ENCODE peak calls at places on chromosomes 5 and 9, in four cellular contexts. One of them, this sample, is unnamed.

GRCh38 chr5:2261002-2261703 is 378.4 kb upstream of the IRX4 start:
- DNase-seq in K562: no peak
- DNase-seq in WTC11: no peak
- DNase-seq in HepG2: no peak
- DNase-seq in this sample: no peak

GRCh38 chr5:168254013-168254693 is 37.3 kb upstream of the WWC1 start:
- DNase-seq in K562: no peak
- DNase-seq in WTC11: no peak
- DNase-seq in HepG2: no peak
- DNase-seq in this sample: no peak

GRCh38 chr9:75488082-75488713 is 399.9 kb downstream of the OSTF1 start:
- DNase-seq in K562: no peak
- DNase-seq in WTC11: no peak
- DNase-seq in HepG2: no peak
- DNase-seq in this sample: no peak

GRCh38 chr5:156121834-156122386 is 205.1 kb upstream of the SGCD start:
- DNase-seq in K562: no peak
- DNase-seq in WTC11: no peak
- DNase-seq in HepG2: no peak
- DNase-seq in this sample: no peak

GRCh38 chr5:78718185-78718584 is 69.6 kb upstream of the LHFPL2 start:
- DNase-seq in K562: no peak
- DNase-seq in WTC11: no peak
- DNase-seq in HepG2: no peak
- DNase-seq in this sample: no peak

GRCh38 chr5:68431181-68431580 is 215.6 kb downstream of the PIK3R1 start:
- DNase-seq in K562: no peak
- DNase-seq in WTC11: no peak
- DNase-seq in HepG2: no peak
- DNase-seq in this sample: no peak

GRCh38 chr9:79447760-79448159 is 124.0 kb upstream of the TLE4 start:
- DNase-seq in K562: no peak
- DNase-seq in WTC11: no peak
- DNase-seq in HepG2: no peak
- DNase-seq in this sample: peak

GRCh38 chr9:110626109-110626829 is 42.3 kb upstream of the MUSK start:
- DNase-seq in K562: no peak
- DNase-seq in WTC11: no peak
- DNase-seq in HepG2: no peak
- DNase-seq in this sample: no peak

GRCh38 chr5:1509346-1510085 is 14.2 kb downstream of the LPCAT1 start:
- DNase-seq in K562: no peak
- DNase-seq in WTC11: peak
- DNase-seq in HepG2: no peak
- DNase-seq in this sample: no peak

GRCh38 chr5:141743652-141744333 is 61.8 kb upstream of the ARAP3 start:
- DNase-seq in K562: no peak
- DNase-seq in WTC11: no peak
- DNase-seq in HepG2: no peak
- DNase-seq in this sample: no peak

GRCh38 chr9:93579711-93580516 is 3.5 kb downstream of the PHF2 start:
- DNase-seq in K562: no peak
- DNase-seq in WTC11: no peak
- DNase-seq in HepG2: no peak
- DNase-seq in this sample: no peak

GRCh38 chr9:92191801-92192200 is 76.6 kb upstream of the SPTLC1 start:
- DNase-seq in K562: no peak
- DNase-seq in WTC11: no peak
- DNase-seq in HepG2: no peak
- DNase-seq in this sample: no peak

GRCh38 chr5:10485142-10485795 is 43.6 kb downstream of the ROPN1L start:
- DNase-seq in K562: peak
- DNase-seq in WTC11: no peak
- DNase-seq in HepG2: no peak
- DNase-seq in this sample: peak

GRCh38 chr9:102461441-102461840 is 533.7 kb upstream of the CYLC2 start:
- DNase-seq in K562: no peak
- DNase-seq in WTC11: no peak
- DNase-seq in HepG2: no peak
- DNase-seq in this sample: no peak

GRCh38 chr5:126610616-126611015 is 9.9 kb downstream of the PHAX start:
- DNase-seq in K562: no peak
- DNase-seq in WTC11: no peak
- DNase-seq in HepG2: no peak
- DNase-seq in this sample: no peak

GRCh38 chr5:80569086-80569960 is 757 bp downstream of the ANKRD34B start:
- DNase-seq in K562: no peak
- DNase-seq in WTC11: peak
- DNase-seq in HepG2: no peak
- DNase-seq in this sample: no peak

GRCh38 chr5:128228506-128228905 is 144.9 kb downstream of the SLC12A2 start:
- DNase-seq in K562: no peak
- DNase-seq in WTC11: no peak
- DNase-seq in HepG2: no peak
- DNase-seq in this sample: no peak

GRCh38 chr9:38392235-38393127 is at the start of gene ALDH1B1:
- DNase-seq in K562: peak
- DNase-seq in WTC11: peak
- DNase-seq in HepG2: peak
- DNase-seq in this sample: peak

GRCh38 chr5:79795764-79796398 is 106.2 kb downstream of the CMYA5 start:
- DNase-seq in K562: peak
- DNase-seq in WTC11: no peak
- DNase-seq in HepG2: no peak
- DNase-seq in this sample: no peak

GRCh38 chr5:39755986-39756385 is 331.2 kb upstream of the DAB2 start:
- DNase-seq in K562: peak
- DNase-seq in WTC11: no peak
- DNase-seq in HepG2: no peak
- DNase-seq in this sample: no peak

GRCh38 chr5:148720257-148720656 is 65.9 kb upstream of the HTR4 start:
- DNase-seq in K562: no peak
- DNase-seq in WTC11: no peak
- DNase-seq in HepG2: no peak
- DNase-seq in this sample: no peak

GRCh38 chr5:56951946-56952691 is at the start of gene MIER3:
- DNase-seq in K562: peak
- DNase-seq in WTC11: peak
- DNase-seq in HepG2: peak
- DNase-seq in this sample: peak

GRCh38 chr9:136492978-136493522 is 10.2 kb upstream of the SEC16A start:
- DNase-seq in K562: no peak
- DNase-seq in WTC11: no peak
- DNase-seq in HepG2: no peak
- DNase-seq in this sample: no peak

GRCh38 chr9:116959775-116960174 is 272.7 kb downstream of the TRIM32 start:
- DNase-seq in K562: no peak
- DNase-seq in WTC11: peak
- DNase-seq in HepG2: no peak
- DNase-seq in this sample: peak

GRCh38 chr5:116135344-116135743 is 50.5 kb downstream of the COMMD10 start:
- DNase-seq in K562: no peak
- DNase-seq in WTC11: no peak
- DNase-seq in HepG2: no peak
- DNase-seq in this sample: no peak

GRCh38 chr5:10331341-10331796 is 22.1 kb upstream of the MARCHF6 start:
- DNase-seq in K562: no peak
- DNase-seq in WTC11: no peak
- DNase-seq in HepG2: peak
- DNase-seq in this sample: no peak

GRCh38 chr5:43704243-43704642 is 101.3 kb downstream of the NNT start:
- DNase-seq in K562: no peak
- DNase-seq in WTC11: no peak
- DNase-seq in HepG2: no peak
- DNase-seq in this sample: no peak

GRCh38 chr5:98768160-98769005 is 5.1 kb upstream of the RGMB start:
- DNase-seq in K562: peak
- DNase-seq in WTC11: peak
- DNase-seq in HepG2: peak
- DNase-seq in this sample: peak

GRCh38 chr5:60872892-60873291 is 28.8 kb upstream of the ELOVL7 start:
- DNase-seq in K562: no peak
- DNase-seq in WTC11: no peak
- DNase-seq in HepG2: no peak
- DNase-seq in this sample: no peak

GRCh38 chr5:81068635-81069034 is 108.5 kb downstream of the RASGRF2 start:
- DNase-seq in K562: no peak
- DNase-seq in WTC11: no peak
- DNase-seq in HepG2: no peak
- DNase-seq in this sample: no peak

GRCh38 chr5:80960531-80961375 is 590 bp downstream of the RASGRF2 start:
- DNase-seq in K562: no peak
- DNase-seq in WTC11: peak
- DNase-seq in HepG2: peak
- DNase-seq in this sample: peak

GRCh38 chr5:57779383-57780223 is 297.0 kb upstream of the ACTBL2 start:
- DNase-seq in K562: peak
- DNase-seq in WTC11: peak
- DNase-seq in HepG2: peak
- DNase-seq in this sample: peak

GRCh38 chr5:145449794-145450193 is 385.3 kb downstream of the PRELID2 start:
- DNase-seq in K562: no peak
- DNase-seq in WTC11: no peak
- DNase-seq in HepG2: no peak
- DNase-seq in this sample: no peak

GRCh38 chr9:92064711-92065110 is 50.5 kb downstream of the SPTLC1 start:
- DNase-seq in K562: no peak
- DNase-seq in WTC11: no peak
- DNase-seq in HepG2: no peak
- DNase-seq in this sample: no peak

GRCh38 chr5:96597441-96598020 is 64.6 kb upstream of the CAST start:
- DNase-seq in K562: no peak
- DNase-seq in WTC11: no peak
- DNase-seq in HepG2: no peak
- DNase-seq in this sample: no peak

GRCh38 chr5:67770431-67771025 is 445.0 kb upstream of the PIK3R1 start:
- DNase-seq in K562: peak
- DNase-seq in WTC11: no peak
- DNase-seq in HepG2: peak
- DNase-seq in this sample: no peak

GRCh38 chr5:56717253-56717987 is 97.9 kb upstream of the MAP3K1 start:
- DNase-seq in K562: no peak
- DNase-seq in WTC11: no peak
- DNase-seq in HepG2: no peak
- DNase-seq in this sample: no peak

GRCh38 chr9:134378901-134379338 is 52.7 kb downstream of the RXRA start:
- DNase-seq in K562: peak
- DNase-seq in WTC11: no peak
- DNase-seq in HepG2: no peak
- DNase-seq in this sample: peak

GRCh38 chr5:159965031-159965837 is 43.7 kb upstream of the TTC1 start:
- DNase-seq in K562: peak
- DNase-seq in WTC11: peak
- DNase-seq in HepG2: peak
- DNase-seq in this sample: peak

DNA sequence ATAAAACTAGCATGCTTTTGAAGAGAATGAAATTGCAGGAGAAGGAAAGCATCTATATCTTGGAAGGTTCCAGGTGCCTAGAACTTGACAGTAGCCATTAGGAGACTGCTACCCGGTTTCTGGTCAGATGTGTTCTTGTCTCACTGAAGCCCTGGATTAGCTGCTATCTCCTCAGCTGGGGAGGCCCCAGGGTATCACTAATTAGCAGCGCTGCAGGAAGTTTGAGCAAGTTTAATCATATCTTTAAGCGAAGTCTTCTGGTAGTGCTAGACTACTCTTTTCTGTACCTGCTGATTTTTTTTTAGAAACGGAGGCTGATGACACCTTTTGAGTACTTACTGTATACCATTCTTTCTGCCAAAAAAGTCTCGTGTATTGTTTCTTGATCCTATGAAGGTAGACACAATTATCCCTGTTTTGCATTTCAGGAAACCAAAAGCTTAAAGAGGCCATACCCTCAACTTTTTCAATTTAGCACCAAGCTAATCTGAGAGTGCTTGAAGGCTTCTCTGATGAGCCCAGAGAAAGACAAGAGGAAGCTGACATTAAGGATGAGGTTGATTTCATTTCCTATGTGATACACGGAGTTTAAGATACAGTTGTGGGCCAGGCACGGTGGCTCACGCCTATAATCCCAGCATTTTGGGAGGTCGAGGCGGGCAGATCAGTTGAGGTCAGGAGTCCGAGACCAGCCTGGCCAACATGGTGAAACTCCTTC is 201.3 kb downstream of the ARHGAP26 start:
- DNase-seq in K562: no peak
- DNase-seq in WTC11: no peak
- DNase-seq in HepG2: no peak
- DNase-seq in this sample: no peak
- TF ChIP-seq ELF4 in K562: no peak
- TF ChIP-seq ELF4 in WTC11: no peak
- TF ChIP-seq ELF4 in HepG2: no peak
- TF ChIP-seq ELF4 in this sample: no peak

DNA sequence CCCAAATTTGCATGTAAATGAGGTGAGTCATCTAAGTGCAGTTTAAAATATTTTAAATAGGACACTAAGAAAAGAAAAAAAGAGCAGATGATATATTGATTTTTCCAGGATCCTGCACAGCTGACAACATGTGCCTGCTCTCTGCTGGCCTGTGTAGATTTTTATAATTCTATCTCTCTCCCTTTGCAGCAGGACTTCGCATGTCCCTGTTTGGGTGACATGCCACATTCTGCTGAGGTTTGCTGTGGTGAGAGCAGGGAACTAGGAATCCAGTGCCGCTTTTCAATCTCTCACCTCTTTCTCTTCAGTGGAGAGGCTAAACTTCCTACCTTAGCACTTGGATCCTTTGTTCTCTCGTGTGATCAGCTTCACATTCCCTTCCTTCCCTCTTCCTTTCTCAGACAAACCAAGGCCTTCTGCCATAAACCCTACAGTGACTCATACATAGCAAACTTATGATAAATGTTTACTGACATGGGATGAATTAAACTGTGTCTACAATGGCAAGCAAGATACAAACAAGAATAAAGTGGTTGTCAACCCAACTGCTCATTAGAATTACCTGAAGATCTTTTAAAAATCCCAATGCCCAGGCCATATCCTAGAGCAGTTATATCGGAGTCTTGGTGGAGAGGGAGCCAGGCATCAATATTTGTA is 198.8 kb upstream of the EFNA5 start:
- DNase-seq in K562: no peak
- DNase-seq in WTC11: no peak
- DNase-seq in HepG2: no peak
- DNase-seq in this sample: no peak
- TF ChIP-seq ELF4 in K562: no peak
- TF ChIP-seq ELF4 in WTC11: no peak
- TF ChIP-seq ELF4 in HepG2: no peak
- TF ChIP-seq ELF4 in this sample: no peak

GRCh38 chr5:173232499-173233346 is 2.3 kb downstream of the NKX2-5 start:
- DNase-seq in K562: no peak
- DNase-seq in WTC11: peak
- DNase-seq in HepG2: no peak
- DNase-seq in this sample: no peak
- TF ChIP-seq ELF4 in K562: no peak
- TF ChIP-seq ELF4 in WTC11: no peak
- TF ChIP-seq ELF4 in HepG2: no peak
- TF ChIP-seq ELF4 in this sample: no peak

GRCh38 chr5:135128361-135128760 is 94.3 kb upstream of the PITX1 start:
- DNase-seq in K562: no peak
- DNase-seq in WTC11: no peak
- DNase-seq in HepG2: no peak
- DNase-seq in this sample: no peak
- TF ChIP-seq ELF4 in K562: no peak
- TF ChIP-seq ELF4 in WTC11: no peak
- TF ChIP-seq ELF4 in HepG2: no peak
- TF ChIP-seq ELF4 in this sample: no peak